ENCODE peak calls at places on chromosomes 2 and 18, in four cellular contexts. O is A673, C is GM10248, Y is BE2C. N is an unnamed sample.

GRCh38 chr18:7116001-7116831 is 1.4 kb downstream of the LAMA1 start:
- DNase-seq in O (no peak), C (no peak), Y (no peak), N (peak; percentile 28)

GRCh38 chr2:167756427-167756826 is 491.0 kb downstream of the STK39 start:
- DNase-seq in O (peak; percentile 43), C (no peak), Y (no peak), N (no peak)

GRCh38 chr2:41027095-41027494 is 575.2 kb upstream of the SLC8A1 start:
- DNase-seq in O (no peak), C (no peak), Y (no peak), N (no peak)

GRCh38 chr18:22558945-22559385 is 141.2 kb upstream of the CTAGE1 start:
- DNase-seq in O (no peak), C (no peak), Y (peak; percentile 50), N (peak; percentile 27)

GRCh38 chr2:238925281-238925680 is 77.4 kb downstream of the TWIST2 start:
- DNase-seq in O (no peak), C (no peak), Y (no peak), N (no peak)

GRCh38 chr2:28257182-28257581 is 135.5 kb upstream of the FOSL2 start:
- DNase-seq in O (no peak), C (no peak), Y (no peak), N (no peak)

GRCh38 chr2:127455566-127456493 is 37.6 kb downstream of the PROC start:
- DNase-seq in O (peak; percentile 84), C (no peak), Y (no peak), N (no peak)

GRCh38 chr18:76446321-76446720 is 48.7 kb downstream of the ZNF516 start:
- DNase-seq in O (no peak), C (no peak), Y (no peak), N (no peak)

GRCh38 chr2:235489897-235490296 is 3.9 kb upstream of the AGAP1 start:
- DNase-seq in O (no peak), C (no peak), Y (no peak), N (no peak)

GRCh38 chr2:45415534-45416123 is 195.4 kb downstream of the SRBD1 start:
- DNase-seq in O (no peak), C (no peak), Y (no peak), N (no peak)

GRCh38 chr18:12307251-12307736 is 747 bp upstream of the TUBB6 start:
- DNase-seq in O (peak; percentile 53), C (peak; percentile 37), Y (no peak), N (peak; percentile 38)

GRCh38 chr2:159788218-159788617 is 9.8 kb downstream of the CD302 start:
- DNase-seq in O (no peak), C (no peak), Y (no peak), N (no peak)

GRCh38 chr2:195533771-195534642 is 123.0 kb upstream of the SLC39A10 start:
- DNase-seq in O (peak; percentile 52), C (no peak), Y (peak; percentile 82), N (no peak)

GRCh38 chr2:5290911-5291546 is 401.2 kb upstream of the SOX11 start:
- DNase-seq in O (peak; percentile 29), C (no peak), Y (no peak), N (no peak)

GRCh38 chr18:77110936-77111335 is 21.6 kb downstream of the MBP start:
- DNase-seq in O (no peak), C (no peak), Y (no peak), N (no peak)

GRCh38 chr2:239276813-239277193 is 124.0 kb downstream of the HDAC4 start:
- DNase-seq in O (no peak), C (no peak), Y (peak; percentile 8), N (peak; percentile 23)

GRCh38 chr18:48703418-48703817 is 164.6 kb downstream of the CTIF start:
- DNase-seq in O (no peak), C (no peak), Y (no peak), N (no peak)

GRCh38 chr2:201964631-201965206 is 68.9 kb upstream of the FZD7 start:
- DNase-seq in O (peak; percentile 89), C (no peak), Y (no peak), N (no peak)

GRCh38 chr2:28216320-28216719 is 176.3 kb upstream of the FOSL2 start:
- DNase-seq in O (no peak), C (no peak), Y (no peak), N (no peak)

GRCh38 chr18:2916184-2916583 is 69.4 kb downstream of the EMILIN2 start:
- DNase-seq in O (no peak), C (no peak), Y (no peak), N (no peak)

GRCh38 chr2:128395640-128396499 is 77.2 kb upstream of the HS6ST1 start:
- DNase-seq in O (peak; percentile 83), C (no peak), Y (no peak), N (no peak)

GRCh38 chr2:23639406-23639982 is 254.5 kb downstream of the KLHL29 start:
- DNase-seq in O (no peak), C (no peak), Y (no peak), N (no peak)

GRCh38 chr18:31419457-31419932 is 28.0 kb upstream of the DSG3 start:
- DNase-seq in O (no peak), C (no peak), Y (no peak), N (no peak)
- TF ChIP-seq CTCF in O (no peak), C (no peak), Y (no peak), N (no peak)

GRCh38 chr2:233679176-233679575 is 2.5 kb upstream of the UGT1A7 start:
- DNase-seq in O (no peak), C (no peak), Y (no peak), N (no peak)
- TF ChIP-seq CTCF in O (no peak), C (no peak), Y (no peak), N (no peak)

DNA sequence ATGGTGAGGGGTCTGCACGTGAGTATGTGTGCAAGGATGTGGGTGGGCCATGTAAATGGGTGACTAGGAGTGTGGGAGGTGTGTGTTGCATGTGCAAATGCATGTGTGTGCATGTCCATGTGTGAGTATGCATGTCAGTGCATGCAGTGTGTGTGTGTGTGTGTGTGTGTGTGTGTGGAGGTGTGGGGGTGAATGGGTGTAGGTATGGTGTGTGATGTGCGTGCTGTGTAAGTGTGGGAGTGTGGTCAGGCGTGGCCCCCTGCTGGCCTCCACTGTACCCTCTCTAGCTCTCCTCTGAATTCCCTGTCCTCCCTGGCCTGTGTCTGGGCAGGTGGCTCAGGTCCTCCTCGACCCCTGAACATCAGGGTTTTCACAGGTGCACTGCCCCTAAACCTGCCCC is 230.3 kb downstream of the CELF4 start:
- DNase-seq in O (no peak), C (no peak), Y (peak; percentile 49), N (no peak)
- TF ChIP-seq CTCF in O (no peak), C (no peak), Y (peak; percentile 56), N (no peak)

GRCh38 chr2:85133751-85134254 is 611 bp downstream of the TCF7L1 start:
- DNase-seq in O (peak; percentile 49), C (peak; percentile 44), Y (no peak), N (peak; percentile 57)

GRCh38 chr2:85131116-85131515 is 2.1 kb upstream of the TCF7L1 start:
- DNase-seq in O (peak; percentile 67), C (no peak), Y (peak; percentile 13), N (peak; percentile 31)

GRCh38 chr2:85134255-85135065 is 1.3 kb downstream of the TCF7L1 start:
- DNase-seq in O (no peak), C (no peak), Y (no peak), N (no peak)

GRCh38 chr2:85132392-85132791 is 800 bp upstream of the TCF7L1 start:
- DNase-seq in O (no peak), C (no peak), Y (no peak), N (no peak)

DNA sequence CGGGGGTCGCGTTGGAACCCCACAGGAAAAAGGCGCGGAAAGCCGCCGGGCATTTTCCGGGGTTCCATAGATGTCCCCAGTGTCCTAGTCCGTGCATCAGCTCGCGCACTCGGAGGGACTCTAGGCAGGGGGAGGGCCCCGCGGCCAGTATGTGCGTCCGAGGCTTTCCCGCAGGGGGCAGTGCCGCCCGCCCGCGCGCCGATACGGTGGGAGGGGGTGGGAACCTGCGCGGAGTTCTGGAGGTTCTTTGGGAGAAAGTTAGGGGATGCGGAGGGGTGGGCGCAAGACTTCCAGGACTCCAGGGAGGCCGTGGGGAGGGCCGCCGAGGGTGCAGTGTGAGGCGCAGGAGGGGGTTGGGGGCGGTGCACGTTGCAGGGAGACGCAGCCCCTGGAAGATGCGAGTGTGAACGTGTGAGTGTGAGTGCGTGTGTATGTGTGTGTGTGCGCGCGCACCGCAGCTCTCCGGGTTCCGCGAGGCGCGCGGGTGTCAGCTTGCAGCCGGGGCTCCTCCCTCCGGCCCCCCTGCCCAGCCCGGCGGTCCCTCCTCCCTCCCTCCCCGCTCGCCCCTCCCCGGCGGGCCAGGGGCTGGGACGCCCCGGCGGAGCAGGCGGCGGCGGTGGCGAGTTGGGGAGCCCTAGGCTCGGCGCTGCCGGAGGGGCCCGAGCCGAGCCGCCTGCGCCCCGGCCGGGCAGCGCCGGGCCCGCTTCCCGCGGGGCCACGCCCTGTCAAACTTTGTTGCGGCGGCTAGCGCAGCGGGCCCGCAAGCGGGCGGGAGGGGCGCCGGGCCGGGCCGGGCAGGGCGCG is at the start of gene TCF7L1:
- DNase-seq in O (peak; percentile 93), C (peak; percentile 44), Y (peak; percentile 65), N (peak; percentile 89)
- TF ChIP-seq CTCF in O (peak; percentile 96), C (peak; percentile 23), Y (peak; percentile 56), N (peak; percentile 80)

DNA sequence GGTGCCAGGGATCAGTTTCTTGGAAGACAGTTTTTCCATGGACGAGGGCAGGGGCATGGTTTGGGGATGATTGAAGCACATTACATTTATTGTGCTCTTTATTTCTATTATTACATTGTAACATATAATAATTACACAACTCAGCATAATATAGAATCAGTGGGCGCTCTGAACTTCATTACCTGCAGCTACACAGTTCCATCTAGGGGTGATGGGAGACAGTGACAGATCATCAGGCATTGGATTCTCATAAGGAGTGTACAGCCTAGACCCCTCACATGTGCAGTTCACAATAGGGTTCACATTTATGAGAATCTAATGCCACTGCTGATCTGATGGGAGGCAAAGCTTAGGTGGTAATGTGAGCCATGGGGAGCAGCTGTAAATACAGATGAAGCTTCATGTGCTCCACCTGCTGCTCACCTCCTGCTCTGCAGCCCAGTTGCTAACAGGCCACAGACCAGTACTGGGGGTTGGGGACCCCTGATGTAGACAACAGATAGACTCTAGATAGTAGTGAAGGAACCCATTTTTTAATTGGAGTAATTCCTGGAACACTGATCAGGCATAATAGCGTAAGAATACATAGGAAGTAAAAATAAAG is 41.5 kb upstream of the MC4R start:
- DNase-seq in O (peak; percentile 14), C (no peak), Y (peak; percentile 45), N (peak; percentile 43)
- TF ChIP-seq CTCF in O (peak; percentile 51), C (peak; percentile 51), Y (peak; percentile 66), N (peak; percentile 19)

N was measured in glutamatergic neuron.